ENCODE peak calls at places on chromosomes 16 and 17, in nine cellular contexts. M, L, S, U, Y, B, X, R and H are unnamed samples.

GRCh38 chr17:50944054-50944901 is 78.1 kb upstream of the TOB1 start:
- DNase-seq in R (peak; percentile 90), L (peak; percentile 85), X (peak; percentile 72), M (peak; percentile 88), Y (peak; percentile 94), S (peak; percentile 72), B (peak; percentile 19), U (peak; percentile 72), H (peak; percentile 93)

GRCh38 chr17:76261421-76262215 is 3.5 kb upstream of the UBALD2 start:
- DNase-seq in S (peak; percentile 40), U (no peak), L (no peak), X (no peak), R (no peak), B (peak; percentile 66), M (no peak), Y (no peak), H (no peak)

GRCh38 chr16:23469814-23470213 is 16.8 kb upstream of the COG7 start:
- DNase-seq in M (no peak), S (no peak), U (no peak), R (no peak), X (no peak), B (peak; percentile 54), Y (no peak), L (no peak), H (no peak)

GRCh38 chr17:14986127-14986526 is 279.0 kb downstream of the PMP22 start:
- DNase-seq in S (no peak), U (no peak), Y (no peak), L (no peak), X (no peak), B (peak; percentile 16), R (no peak), M (no peak), H (no peak)

GRCh38 chr16:59997706-59998105 is 1263.6 kb upstream of the GOT2 start:
- DNase-seq in X (no peak), Y (no peak), S (no peak), B (no peak), R (no peak), L (no peak), M (no peak), U (no peak), H (no peak)

GRCh38 chr16:61957075-61957474 is 79.2 kb downstream of the CDH8 start:
- DNase-seq in S (no peak), R (no peak), M (no peak), X (no peak), L (no peak), U (no peak), Y (no peak), B (no peak), H (no peak)

GRCh38 chr17:40511136-40511535 is 9.7 kb upstream of the TNS4 start:
- DNase-seq in L (no peak), S (no peak), Y (no peak), B (no peak), M (no peak), U (no peak), X (no peak), R (no peak), H (no peak)

GRCh38 chr17:67759355-67760171 is 41.8 kb downstream of the NOL11 start:
- DNase-seq in Y (peak; percentile 59), M (peak; percentile 42), U (no peak), S (no peak), R (peak; percentile 27), L (no peak), B (peak; percentile 50), X (no peak), H (no peak)

GRCh38 chr17:36755586-36755985 is 154.2 kb downstream of the MRM1 start:
- DNase-seq in M (no peak), X (peak; percentile 13), Y (no peak), U (no peak), S (peak; percentile 34), B (no peak), L (peak; percentile 66), R (no peak), H (no peak)

GRCh38 chr16:15811778-15812750 is 44.8 kb downstream of the MYH11 start:
- DNase-seq in B (peak; percentile 86), L (no peak), M (no peak), S (no peak), U (peak; percentile 67), X (no peak), Y (no peak), R (peak; percentile 35), H (no peak)
- TF ChIP-seq CTCF in B (peak; percentile 2), L (no peak), M (no peak), S (no peak), U (peak; percentile 30), X (no peak), Y (no peak), R (no peak), H (no peak)

GRCh38 chr16:57956270-57956808 is 14.6 kb downstream of the CNGB1 start:
- DNase-seq in L (no peak), Y (no peak), X (no peak), R (no peak), S (no peak), U (no peak), M (no peak), B (no peak), H (no peak)

GRCh38 chr16:57958544-57958943 is 12.4 kb downstream of the CNGB1 start:
- DNase-seq in S (no peak), X (no peak), Y (no peak), L (no peak), B (no peak), M (no peak), U (no peak), R (no peak), H (no peak)

GRCh38 chr16:57956924-57957323 is 14.0 kb downstream of the CNGB1 start:
- DNase-seq in M (no peak), S (no peak), X (no peak), B (no peak), Y (peak; percentile 52), L (no peak), U (no peak), R (no peak), H (no peak)

GRCh38 chr16:57959121-57959520 is 11.8 kb downstream of the CNGB1 start:
- DNase-seq in S (no peak), Y (no peak), L (no peak), U (no peak), X (no peak), M (no peak), B (no peak), R (no peak), H (no peak)

GRCh38 chr16:57957396-57958392 is 13.2 kb downstream of the CNGB1 start:
- DNase-seq in L (no peak), M (no peak), X (no peak), Y (peak; percentile 62), B (no peak), U (no peak), R (no peak), S (no peak), H (no peak)
- TF ChIP-seq CTCF in L (no peak), M (no peak), X (no peak), Y (no peak), B (no peak), U (no peak), R (no peak), S (no peak), H (no peak)

GRCh38 chr16:85699224-85699558 is 10.4 kb upstream of the GINS2 start:
- DNase-seq in L (no peak), R (no peak), M (no peak), S (no peak), U (no peak), X (no peak), B (no peak), Y (no peak), H (peak; percentile 28)
- TF ChIP-seq CTCF in L (no peak), R (no peak), M (no peak), S (no peak), U (no peak), X (no peak), B (no peak), Y (no peak), H (no peak)

DNA sequence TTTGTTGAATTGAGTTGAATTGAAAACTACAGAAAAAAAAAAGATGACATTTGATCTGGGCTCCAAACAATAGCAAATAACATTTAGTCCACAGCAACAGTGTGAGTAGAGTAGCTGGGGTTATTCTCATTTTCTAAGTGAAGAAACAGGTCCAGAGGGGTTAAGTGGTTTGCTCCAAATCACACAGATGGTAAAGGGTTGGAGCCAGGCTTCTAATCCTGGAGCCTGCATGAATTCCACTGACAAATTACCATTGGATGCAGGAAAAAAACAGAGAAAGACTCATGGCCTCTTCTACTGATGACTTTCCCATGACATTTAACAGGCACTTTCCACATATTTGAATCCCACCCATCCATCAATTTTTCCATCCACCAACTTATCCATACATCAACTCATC is 182.4 kb downstream of the HS3ST4 start:
- DNase-seq in R (no peak), L (no peak), U (no peak), M (no peak), X (no peak), B (no peak), S (no peak), Y (no peak), H (no peak)
- TF ChIP-seq CTCF in R (no peak), L (no peak), U (no peak), M (no peak), X (no peak), B (no peak), S (no peak), Y (no peak), H (no peak)